ENCODE peak calls at places on chromosomes 16 and 17, in six cellular contexts. R, C, K, S, X and F are unnamed samples.

GRCh38 chr16:50547340-50547865 is 793 bp upstream of the NKD1 start:
- DNase-seq in R (no peak), C (peak; percentile 56), K (peak; percentile 78), S (peak; percentile 63), X (peak; percentile 72), F (peak; percentile 49)

GRCh38 chr17:48131216-48131824 is 23.8 kb downstream of the SNX11 start:
- DNase-seq in R (peak; percentile 74), C (peak; percentile 47), K (peak; percentile 59), S (peak; percentile 40), X (peak; percentile 73), F (peak; percentile 60)

GRCh38 chr17:48074322-48075054 is 26.3 kb downstream of the NFE2L1 start:
- DNase-seq in R (peak; percentile 53), C (peak; percentile 84), K (peak; percentile 79), S (peak; percentile 83), X (peak; percentile 88), F (peak; percentile 74)

GRCh38 chr17:67737145-67737544 is 19.4 kb downstream of the NOL11 start:
- DNase-seq in R (no peak), C (no peak), K (no peak), S (no peak), X (no peak), F (no peak)

GRCh38 chr17:40490289-40490853 is 11.1 kb downstream of the TNS4 start:
- DNase-seq in R (peak; percentile 32), C (peak; percentile 58), K (no peak), S (no peak), X (peak; percentile 52), F (peak; percentile 30)

GRCh38 chr17:57989011-57989345 is 924 bp upstream of the VEZF1 start:
- DNase-seq in R (peak; percentile 58), C (peak; percentile 34), K (no peak), S (peak; percentile 31), X (peak; percentile 59), F (peak; percentile 59)

GRCh38 chr17:74842599-74843351 is 16.9 kb downstream of the GRIN2C start:
- DNase-seq in R (peak; percentile 65), C (peak; percentile 68), K (no peak), S (peak; percentile 75), X (peak; percentile 77), F (peak; percentile 70)

GRCh38 chr17:56521439-56522141 is 71.9 kb upstream of the NOG start:
- DNase-seq in R (no peak), C (no peak), K (no peak), S (no peak), X (no peak), F (no peak)

GRCh38 chr16:16028311-16028999 is 79.0 kb downstream of the ABCC1 start:
- DNase-seq in R (no peak), C (peak; percentile 55), K (no peak), S (peak; percentile 77), X (no peak), F (no peak)

GRCh38 chr17:21210411-21211076 is 3.4 kb downstream of the TMEM11 start:
- DNase-seq in R (no peak), C (peak; percentile 40), K (no peak), S (no peak), X (no peak), F (no peak)

GRCh38 chr16:20884240-20884556 is 16.0 kb downstream of the DCUN1D3 start:
- DNase-seq in R (no peak), C (peak; percentile 24), K (no peak), S (no peak), X (no peak), F (no peak)

GRCh38 chr16:2769675-2770056 is 7.4 kb downstream of the ELOB start:
- DNase-seq in R (no peak), C (peak; percentile 89), K (no peak), S (peak; percentile 75), X (no peak), F (peak; percentile 37)

GRCh38 chr17:12522743-12523181 is 142.9 kb upstream of the MYOCD start:
- DNase-seq in R (no peak), C (peak; percentile 51), K (no peak), S (peak; percentile 49), X (no peak), F (no peak)

GRCh38 chr17:80524150-80524712 is 20.4 kb upstream of the RPTOR start:
- DNase-seq in R (no peak), C (no peak), K (no peak), S (no peak), X (no peak), F (no peak)

GRCh38 chr17:45294506-45294905 is 22.3 kb downstream of the MAP3K14 start:
- DNase-seq in R (no peak), C (no peak), K (no peak), S (peak; percentile 80), X (peak; percentile 85), F (no peak)

GRCh38 chr17:66893382-66893781 is 58.5 kb downstream of the CACNG5 start:
- DNase-seq in R (no peak), C (no peak), K (no peak), S (no peak), X (no peak), F (no peak)

GRCh38 chr17:79859676-79860615 is 20.7 kb upstream of the CBX4 start:
- DNase-seq in R (no peak), C (no peak), K (no peak), S (no peak), X (no peak), F (no peak)

GRCh38 chr17:82407255-82407654 is 10.9 kb upstream of the HEXD start:
- DNase-seq in R (no peak), C (no peak), K (no peak), S (peak; percentile 35), X (no peak), F (no peak)
- TF ChIP-seq POLR2A in R (no peak), C (no peak), K (no peak), S (no peak), X (no peak), F (no peak)

GRCh38 chr17:2388705-2389099 is 12.2 kb downstream of the MNT start:
- DNase-seq in R (no peak), C (no peak), K (no peak), S (no peak), X (peak; percentile 64), F (peak; percentile 28)
- TF ChIP-seq POLR2A in R (peak; percentile 30), C (no peak), K (no peak), S (no peak), X (no peak), F (no peak)

GRCh38 chr17:42527932-42528331 is 8.1 kb upstream of the NAGLU start:
- DNase-seq in R (no peak), C (no peak), K (no peak), S (no peak), X (no peak), F (peak; percentile 37)

GRCh38 chr17:42535400-42536047 is 517 bp upstream of the NAGLU start:
- DNase-seq in R (no peak), C (no peak), K (no peak), S (no peak), X (no peak), F (peak; percentile 46)

GRCh38 chr17:42530952-42531454 is 5.0 kb upstream of the NAGLU start:
- DNase-seq in R (no peak), C (no peak), K (no peak), S (no peak), X (peak; percentile 74), F (no peak)

GRCh38 chr17:42529054-42529453 is 7.0 kb upstream of the NAGLU start:
- DNase-seq in R (no peak), C (no peak), K (no peak), S (no peak), X (no peak), F (peak; percentile 21)

GRCh38 chr17:42531455-42532354 is 4.3 kb upstream of the NAGLU start:
- DNase-seq in R (peak; percentile 61), C (peak; percentile 76), K (peak; percentile 68), S (peak; percentile 70), X (peak; percentile 66), F (peak; percentile 80)
- TF ChIP-seq POLR2A in R (no peak), C (no peak), K (peak; percentile 65), S (no peak), X (no peak), F (no peak)

GRCh38 chr17:1454541-1454940 is 1.5 kb downstream of the CRK start:
- DNase-seq in R (no peak), C (no peak), K (no peak), S (no peak), X (no peak), F (no peak)
- TF ChIP-seq POLR2A in R (no peak), C (no peak), K (no peak), S (no peak), X (no peak), F (no peak)

DNA sequence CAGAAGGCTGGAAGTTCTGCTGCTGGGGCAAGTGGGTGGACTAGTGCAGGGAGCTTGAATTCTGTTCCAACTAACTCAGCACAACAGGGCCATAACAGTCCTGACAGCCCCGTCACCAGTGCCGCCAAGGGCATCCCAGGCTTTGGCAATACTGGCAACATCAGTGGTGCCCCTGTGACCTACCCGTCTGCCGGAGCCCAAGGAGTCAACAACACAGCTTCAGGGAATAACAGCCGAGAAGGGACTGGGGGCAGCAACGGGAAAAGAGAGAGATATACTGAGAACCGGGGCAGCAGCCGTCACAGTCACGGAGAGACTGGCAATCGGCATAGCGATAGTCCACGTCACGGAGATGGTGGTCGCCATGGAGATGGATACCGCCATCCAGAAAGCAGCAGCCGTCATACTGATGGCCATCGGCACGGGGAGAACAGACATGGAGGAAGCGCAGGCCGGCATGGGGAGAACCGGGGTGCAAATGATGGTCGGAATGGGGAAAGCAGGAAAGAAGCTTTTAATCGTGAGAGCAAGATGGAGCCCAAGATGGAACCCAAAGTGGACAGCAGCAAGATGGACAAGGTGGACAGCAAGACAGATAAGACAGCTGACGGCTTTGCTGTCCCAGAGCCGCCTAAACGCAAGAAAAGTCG is 9.4 kb upstream of the PSMC5 start:
- DNase-seq in R (no peak), C (no peak), K (no peak), S (no peak), X (no peak), F (no peak)
- TF ChIP-seq POLR2A in R (peak; percentile 40), C (no peak), K (no peak), S (no peak), X (no peak), F (no peak)

GRCh38 chr16:54490089-54490488 is 203.5 kb upstream of the IRX3 start:
- DNase-seq in R (no peak), C (no peak), K (no peak), S (no peak), X (no peak), F (no peak)

GRCh38 chr16:54493076-54493475 is 206.5 kb upstream of the IRX3 start:
- DNase-seq in R (no peak), C (no peak), K (no peak), S (no peak), X (no peak), F (no peak)

GRCh38 chr16:54489225-54489781 is 202.7 kb upstream of the IRX3 start:
- DNase-seq in R (no peak), C (peak; percentile 82), K (no peak), S (peak; percentile 54), X (peak; percentile 13), F (no peak)

GRCh38 chr16:54488729-54489128 is 202.1 kb upstream of the IRX3 start:
- DNase-seq in R (no peak), C (no peak), K (no peak), S (no peak), X (no peak), F (no peak)

GRCh38 chr16:54493594-54493993 is 207.0 kb upstream of the IRX3 start:
- DNase-seq in R (no peak), C (no peak), K (no peak), S (no peak), X (no peak), F (no peak)
- TF ChIP-seq POLR2A in R (no peak), C (no peak), K (no peak), S (no peak), X (no peak), F (no peak)